ENCODE peak calls at places on chromosomes 13 and 19, in six cellular contexts. T is WTC11; R is left kidney; M is stimulated activated CD4-positive, alpha-beta T cell treated with anti-CD3 and anti-CD28 coated beads, Interleukin-12 subunit alpha, Interleukin-12 subunit beta, amount 100 ng/mL, for 4 hours; P is mammary epithelial cell; X is AG08396. Y is an unnamed sample.

GRCh38 chr13:112828082-112828699 is 138.4 kb downstream of the ATP11A start:
- DNase-seq in T (no peak), X (no peak), P (no peak), M (no peak), R (no peak), Y (no peak)

GRCh38 chr19:42081584-42082258 is 5.8 kb downstream of the ZNF574 start:
- DNase-seq in R (peak; percentile 32), P (no peak), X (peak; percentile 76), M (no peak), T (no peak), Y (no peak)

GRCh38 chr19:49491804-49492572 is 4.2 kb upstream of the RPS11 start:
- DNase-seq in R (no peak), P (no peak), M (no peak), T (no peak), X (no peak), Y (no peak)

GRCh38 chr19:32041681-32042292 is 303.6 kb upstream of the ZNF507 start:
- DNase-seq in X (peak; percentile 54), P (peak; percentile 29), R (peak; percentile 82), T (peak; percentile 55), M (peak; percentile 5), Y (peak; percentile 61)

GRCh38 chr19:2252481-2253105 is 3.5 kb downstream of the AMH start:
- DNase-seq in T (peak; percentile 39), M (no peak), P (no peak), X (peak; percentile 34), R (peak; percentile 9), Y (peak; percentile 26)

GRCh38 chr13:48018637-48019036 is 17.6 kb upstream of the SUCLA2 start:
- DNase-seq in P (no peak), T (no peak), X (no peak), R (no peak), M (no peak), Y (no peak)

GRCh38 chr13:62626771-62627170 is 1211.1 kb upstream of the PCDH20 start:
- DNase-seq in P (no peak), R (no peak), X (no peak), T (peak; percentile 81), M (no peak), Y (peak; percentile 38)

GRCh38 chr13:113506025-113506685 is 15.6 kb upstream of the DCUN1D2 start:
- DNase-seq in P (no peak), R (peak; percentile 75), T (no peak), X (no peak), M (no peak), Y (no peak)

GRCh38 chr19:41936416-41936850 is 8.2 kb upstream of the ERFL start:
- DNase-seq in R (no peak), X (no peak), T (no peak), M (no peak), P (peak; percentile 33), Y (no peak)

GRCh38 chr19:33446156-33446917 is 72.8 kb downstream of the CEBPG start:
- DNase-seq in T (peak; percentile 5), X (no peak), P (no peak), M (no peak), R (no peak), Y (no peak)

GRCh38 chr19:41537789-41538188 is 38.2 kb upstream of the CEACAM21 start:
- DNase-seq in P (peak; percentile 7), M (no peak), T (peak; percentile 41), R (no peak), X (no peak), Y (no peak)

GRCh38 chr13:63449549-63449948 is 2033.9 kb upstream of the PCDH20 start:
- DNase-seq in M (no peak), T (no peak), X (no peak), R (peak; percentile 85), P (no peak), Y (no peak)

GRCh38 chr19:28289294-28290063 is 923.5 kb downstream of the UQCRFS1 start:
- DNase-seq in P (peak; percentile 18), T (no peak), X (peak; percentile 16), R (peak; percentile 74), M (no peak), Y (peak; percentile 55)

GRCh38 chr13:97068146-97068545 is 73.9 kb upstream of the OXGR1 start:
- DNase-seq in M (no peak), X (no peak), R (peak; percentile 9), P (no peak), T (no peak), Y (peak; percentile 23)

GRCh38 chr19:5170329-5170745 is 170.3 kb downstream of the PTPRS start:
- DNase-seq in T (peak; percentile 82), X (no peak), M (peak; percentile 39), P (no peak), R (no peak), Y (peak; percentile 58)

GRCh38 chr19:15722956-15723355 is 4.9 kb upstream of the OR10H2 start:
- DNase-seq in M (no peak), X (no peak), P (no peak), T (no peak), R (no peak), Y (no peak)

GRCh38 chr19:1425902-1426301 is 12.3 kb upstream of the RPS15 start:
- DNase-seq in P (no peak), X (no peak), M (no peak), R (no peak), T (no peak), Y (no peak)

GRCh38 chr13:47472516-47472915 is 528.6 kb downstream of the SUCLA2 start:
- DNase-seq in R (no peak), M (no peak), T (no peak), X (no peak), P (no peak), Y (peak; percentile 26)

GRCh38 chr19:3670796-3671679 is 29.2 kb downstream of the PIP5K1C start:
- DNase-seq in R (peak; percentile 35), M (peak; percentile 30), P (no peak), T (no peak), X (peak; percentile 87), Y (no peak)

GRCh38 chr13:50672025-50672424 is 171.5 kb downstream of the DLEU7 start:
- DNase-seq in T (no peak), R (no peak), M (no peak), X (no peak), P (peak; percentile 30), Y (no peak)

GRCh38 chr19:33472696-33473624 is 48.6 kb downstream of the PEPD start:
- DNase-seq in P (peak; percentile 60), T (peak; percentile 8), X (peak; percentile 66), R (peak; percentile 80), M (no peak), Y (no peak)

GRCh38 chr19:32830231-32831014 is 39.1 kb downstream of the SLC7A9 start:
- DNase-seq in R (no peak), T (no peak), M (no peak), P (no peak), X (peak; percentile 49), Y (no peak)

GRCh38 chr13:23956106-23956505 is 58.8 kb upstream of the C1QTNF9B start:
- DNase-seq in X (no peak), R (peak; percentile 49), P (peak; percentile 90), M (no peak), T (no peak), Y (no peak)

GRCh38 chr13:99501952-99502310 is 659 bp downstream of the TM9SF2 start:
- DNase-seq in M (no peak), R (peak; percentile 69), P (peak; percentile 23), T (no peak), X (peak; percentile 15), Y (no peak)

GRCh38 chr19:33872445-33873320 is 76.0 kb downstream of the KCTD15 start:
- DNase-seq in X (no peak), R (no peak), T (no peak), M (no peak), P (peak; percentile 67), Y (no peak)

GRCh38 chr13:42101821-42102580 is 53.6 kb downstream of the DGKH start:
- DNase-seq in M (no peak), X (no peak), R (no peak), T (no peak), P (no peak), Y (peak; percentile 13)

GRCh38 chr13:98004107-98004506 is 50.6 kb downstream of the IPO5 start:
- DNase-seq in R (no peak), M (no peak), P (no peak), T (no peak), X (peak; percentile 69), Y (no peak)

GRCh38 chr13:87669379-87669978 is 1.7 kb upstream of the SLITRK5 start:
- DNase-seq in R (peak; percentile 64), M (no peak), X (peak; percentile 2), P (no peak), T (no peak), Y (no peak)

GRCh38 chr13:41763772-41764171 is 197.1 kb downstream of the VWA8 start:
- DNase-seq in R (peak; percentile 18), X (no peak), P (no peak), M (no peak), T (no peak), Y (no peak)

GRCh38 chr13:113166266-113166665 is 7.8 kb downstream of the PROZ start:
- DNase-seq in P (no peak), T (no peak), R (no peak), M (no peak), X (no peak), Y (no peak)